ENCODE peak calls at places on chromosomes 3 and 15, in nine cellular contexts. I is CD4-positive, CD25-positive, alpha-beta regulatory T cell; X is mesendoderm; Q is left ventricle myocardium inferior; W is right atrium auricular region; K is cardiac muscle cell; Y is endothelial cell of umbilical vein; O is body of pancreas; F is WERI-Rb-1. S is an unnamed sample.

GRCh38 chr15:90902996-90903732 is at the start of gene MAN2A2:
- DNase-seq in I (peak; percentile 63), X (peak; percentile 74), Q (peak; percentile 68), W (no peak), K (peak; percentile 71), Y (peak; percentile 52), O (peak; percentile 91), F (peak; percentile 36), S (peak; percentile 81)

GRCh38 chr3:129919357-129919756 is 25.8 kb upstream of the TMCC1 start:
- DNase-seq in I (no peak), X (no peak), Q (no peak), W (no peak), K (no peak), Y (no peak), O (no peak), F (no peak), S (no peak)

GRCh38 chr15:44569316-44569715 is 32.4 kb downstream of the EIF3J start:
- DNase-seq in I (no peak), X (no peak), Q (no peak), W (no peak), K (no peak), Y (no peak), O (no peak), F (no peak), S (no peak)

GRCh38 chr3:142363936-142364467 is 83.8 kb downstream of the XRN1 start:
- DNase-seq in I (no peak), X (peak; percentile 67), Q (no peak), W (no peak), K (no peak), Y (no peak), O (no peak), F (no peak), S (no peak)

GRCh38 chr3:66041116-66041515 is 2.4 kb upstream of the MAGI1 start:
- DNase-seq in I (no peak), X (no peak), Q (no peak), W (no peak), K (no peak), Y (no peak), O (no peak), F (no peak), S (no peak)

GRCh38 chr3:52190294-52190841 is 7.6 kb upstream of the ALAS1 start:
- DNase-seq in I (no peak), X (no peak), Q (peak; percentile 34), W (no peak), K (no peak), Y (no peak), O (peak; percentile 50), F (no peak), S (peak; percentile 76)

GRCh38 chr15:98807262-98807661 is 158.9 kb downstream of the IGF1R start:
- DNase-seq in I (no peak), X (no peak), Q (no peak), W (no peak), K (no peak), Y (no peak), O (no peak), F (no peak), S (no peak)

GRCh38 chr3:99498544-99499234 is 139.7 kb upstream of the COL8A1 start:
- DNase-seq in I (no peak), X (peak; percentile 37), Q (no peak), W (no peak), K (no peak), Y (no peak), O (no peak), F (no peak), S (peak; percentile 56)

GRCh38 chr15:89809787-89810148 is 4.9 kb downstream of the ANPEP start:
- DNase-seq in I (no peak), X (no peak), Q (no peak), W (no peak), K (no peak), Y (no peak), O (no peak), F (no peak), S (no peak)

GRCh38 chr15:66996099-66996498 is 69.3 kb upstream of the SMAD3 start:
- DNase-seq in I (no peak), X (no peak), Q (no peak), W (no peak), K (no peak), Y (no peak), O (no peak), F (no peak), S (no peak)

GRCh38 chr3:113234688-113235260 is 23.4 kb downstream of the BOC start:
- DNase-seq in I (no peak), X (peak; percentile 38), Q (no peak), W (no peak), K (no peak), Y (no peak), O (no peak), F (no peak), S (no peak)

GRCh38 chr3:71754610-71755253 is 1.1 kb downstream of the GPR27 start:
- DNase-seq in I (no peak), X (peak; percentile 15), Q (no peak), W (no peak), K (no peak), Y (no peak), O (no peak), F (no peak), S (no peak)

GRCh38 chr3:49461443-49462171 is 8.5 kb upstream of the DAG1 start:
- DNase-seq in I (no peak), X (peak; percentile 94), Q (no peak), W (no peak), K (peak; percentile 58), Y (no peak), O (peak; percentile 37), F (peak; percentile 71), S (no peak)

GRCh38 chr3:180961552-180961951 is 28.0 kb downstream of the DNAJC19 start:
- DNase-seq in I (no peak), X (no peak), Q (no peak), W (no peak), K (no peak), Y (no peak), O (no peak), F (no peak), S (no peak)

GRCh38 chr15:28942046-28942445 is 56.3 kb downstream of the APBA2 start:
- DNase-seq in I (no peak), X (no peak), Q (no peak), W (no peak), K (no peak), Y (no peak), O (no peak), F (no peak), S (peak; percentile 12)

GRCh38 chr15:65494066-65494465 is 23.4 kb downstream of the DPP8 start:
- DNase-seq in I (no peak), X (no peak), Q (no peak), W (no peak), K (no peak), Y (no peak), O (no peak), F (no peak), S (no peak)
- H3K36me3 ChIP-seq in I (peaks cover 72% of the 10 kb centered on the region), X (peaks cover 1% of the 10 kb centered on the region), Q (peaks cover 80% of the 10 kb centered on the region), W (peaks cover 60% of the 10 kb centered on the region), K (peaks cover 30% of the 10 kb centered on the region), Y (peaks cover 3% of the 10 kb centered on the region), O (no peaks in the 10 kb centered on the region), F (peaks cover 59% of the 10 kb centered on the region), S (no peaks in the 10 kb centered on the region)

GRCh38 chr3:53750253-53751210 is 95.7 kb downstream of the CHDH start:
- DNase-seq in I (no peak), X (no peak), Q (peak; percentile 50), W (no peak), K (no peak), Y (no peak), O (no peak), F (no peak), S (no peak)
- H3K27ac ChIP-seq in I (no peak overlapping the region), X (no peak overlapping the region), Q (no peak overlapping the region), W (no peak overlapping the region), K (no peak overlapping the region), Y (no peak overlapping the region), O (no peak overlapping the region), F (no peak overlapping the region), S (no peak overlapping the region)

DNA sequence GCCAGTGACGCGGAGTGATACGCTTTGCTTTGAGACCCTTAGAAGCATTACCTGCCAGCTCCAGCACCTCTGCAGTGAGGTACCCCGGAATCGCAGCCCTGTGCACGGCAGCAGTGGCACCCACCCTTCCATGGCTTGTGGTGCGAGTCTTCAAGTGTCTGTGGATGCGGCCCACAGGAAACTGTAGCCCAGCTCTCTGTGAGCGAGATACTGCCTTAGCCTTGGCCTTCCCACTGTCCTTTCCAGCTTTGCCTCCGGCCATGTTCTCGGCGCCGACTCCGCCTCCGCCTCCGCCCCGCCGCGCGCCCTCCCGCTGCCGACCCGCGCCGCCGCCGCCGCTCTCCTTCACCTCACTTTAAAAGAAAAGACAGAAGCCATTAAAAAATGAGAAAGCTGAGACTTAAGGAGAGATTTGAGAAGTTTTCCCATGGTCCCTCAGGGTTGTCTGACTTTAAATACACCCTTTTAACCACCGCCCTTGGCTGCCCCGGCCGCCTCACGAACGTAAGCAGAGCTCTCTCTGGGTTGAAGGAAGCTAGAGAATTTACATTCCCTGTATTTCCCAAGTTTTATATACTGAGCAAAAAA is 78.5 kb upstream of the FAM174B start:
- DNase-seq in I (peak; percentile 8), X (peak; percentile 82), Q (peak; percentile 21), W (no peak), K (no peak), Y (peak; percentile 34), O (no peak), F (no peak), S (no peak)
- H3K4me3 ChIP-seq in I (peak overlapping the region; percentile 42), X (no peak overlapping the region), Q (peak overlapping the region; percentile 63), W (peak overlapping the region; percentile 45), K (no peak overlapping the region), Y (peak overlapping the region; percentile 13), O (no peak overlapping the region), F (no peak overlapping the region), S (peak overlapping the region; percentile 32)

GRCh38 chr3:127658234-127658633 is 14.5 kb upstream of the ABTB1 start:
- DNase-seq in I (no peak), X (no peak), Q (no peak), W (no peak), K (no peak), Y (no peak), O (no peak), F (no peak), S (no peak)

GRCh38 chr3:127655641-127656040 is 17.1 kb upstream of the ABTB1 start:
- DNase-seq in I (no peak), X (peak; percentile 77), Q (no peak), W (no peak), K (peak; percentile 15), Y (no peak), O (no peak), F (no peak), S (peak; percentile 39)

GRCh38 chr3:127660621-127661253 is 12.0 kb upstream of the ABTB1 start:
- DNase-seq in I (no peak), X (no peak), Q (no peak), W (no peak), K (no peak), Y (no peak), O (no peak), F (no peak), S (no peak)

GRCh38 chr3:127654374-127654773 is 18.4 kb upstream of the ABTB1 start:
- DNase-seq in I (no peak), X (no peak), Q (no peak), W (no peak), K (no peak), Y (no peak), O (no peak), F (no peak), S (no peak)

DNA sequence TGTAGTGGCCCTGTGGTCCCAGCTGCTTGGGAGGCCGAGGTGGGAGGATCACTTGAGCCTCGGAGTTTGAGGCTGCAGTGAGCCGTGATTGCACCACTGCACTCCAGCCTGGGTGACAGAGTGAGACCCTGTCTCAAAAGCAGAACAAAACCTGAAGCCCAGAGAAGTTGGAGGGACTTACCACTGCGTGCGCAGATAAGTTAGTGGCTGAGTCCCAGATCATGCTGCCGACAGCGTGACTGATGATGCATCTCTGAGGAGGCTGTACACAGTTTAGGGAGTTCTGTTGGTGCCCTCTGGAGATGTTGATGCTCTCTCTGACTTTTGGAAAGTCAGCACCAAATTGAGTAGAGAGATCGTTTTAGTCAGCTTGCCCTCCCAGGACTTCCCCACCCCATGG is 15.8 kb upstream of the ABTB1 start:
- DNase-seq in I (no peak), X (no peak), Q (no peak), W (no peak), K (no peak), Y (no peak), O (no peak), F (no peak), S (peak; percentile 32)
- H3K36me3 ChIP-seq in I (no peaks in the 10 kb centered on the region), X (no peaks in the 10 kb centered on the region), Q (no peaks in the 10 kb centered on the region), W (no peaks in the 10 kb centered on the region), K (no peaks in the 10 kb centered on the region), Y (no peaks in the 10 kb centered on the region), O (no peaks in the 10 kb centered on the region), F (peaks cover 64% of the 10 kb centered on the region), S (no peaks in the 10 kb centered on the region)

S was measured in aorta.